ENCODE peak calls at places on chromosomes 5 and 9, in five cellular contexts. I is neural crest cell, S is cardiac fibroblast, R is fibroblast of the aortic adventitia, Z is Calu3. W is an unnamed sample.

GRCh38 chr9:137682431-137682991 is 63.7 kb downstream of the EHMT1 start:
- DNase-seq in I (no peak), R (no peak), Z (no peak), S (no peak), W (no peak)

GRCh38 chr5:133882107-133882695 is 86.2 kb downstream of the C5orf15 start:
- DNase-seq in Z (no peak), I (no peak), R (no peak), S (no peak), W (no peak)

GRCh38 chr5:157051604-157052245 is 7.2 kb downstream of the HAVCR1 start:
- DNase-seq in S (no peak), Z (no peak), I (no peak), R (no peak), W (no peak)

GRCh38 chr5:142506756-142507155 is 179.1 kb downstream of the FGF1 start:
- DNase-seq in I (no peak), Z (no peak), S (peak), R (peak), W (no peak)

GRCh38 chr9:107102011-107102410 is 181.1 kb upstream of the RAD23B start:
- DNase-seq in S (no peak), R (no peak), I (no peak), Z (no peak), W (no peak)

GRCh38 chr5:135447298-135447929 is at the start of gene DCANP1:
- DNase-seq in I (no peak), R (no peak), Z (no peak), S (no peak), W (no peak)

GRCh38 chr9:93683331-93684134 is 107.1 kb downstream of the PHF2 start:
- DNase-seq in I (peak), S (no peak), Z (no peak), R (no peak), W (no peak)

GRCh38 chr9:94692601-94693000 is 33.9 kb upstream of the AOPEP start:
- DNase-seq in R (no peak), Z (peak), I (no peak), S (no peak), W (no peak)

GRCh38 chr9:131423171-131423581 is 29.3 kb downstream of the PRRC2B start:
- DNase-seq in I (no peak), R (peak), S (peak), Z (peak), W (no peak)

GRCh38 chr9:99199938-99200539 is 21.7 kb downstream of the ALG2 start:
- DNase-seq in Z (no peak), S (no peak), R (no peak), I (no peak), W (no peak)

DNA sequence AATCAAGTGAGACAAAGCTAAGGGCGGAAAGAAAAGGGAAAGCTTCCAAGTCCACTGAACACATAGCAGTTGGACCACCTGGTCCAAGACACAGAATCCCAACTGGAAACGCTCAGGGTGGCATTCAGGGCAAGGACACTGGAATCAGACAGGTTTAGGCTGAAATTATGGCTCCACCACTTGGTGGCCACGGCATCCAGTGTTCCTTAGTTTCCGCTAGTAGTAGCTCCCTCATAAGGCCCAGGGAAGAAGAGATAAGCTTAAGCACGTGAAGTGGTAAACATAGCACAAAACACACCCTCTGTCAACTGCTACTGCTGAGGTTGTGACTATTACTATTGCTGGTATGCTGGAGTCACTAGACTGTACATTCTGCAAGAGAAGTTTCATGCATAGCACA is 209.4 kb downstream of the GLIS3 start:
- DNase-seq in I (no peak), R (no peak), Z (no peak), S (no peak), W (no peak)
- TF ChIP-seq CTCF in I (no peak), R (no peak), Z (no peak), S (no peak), W (no peak)

GRCh38 chr5:78360674-78361225 is 333 bp downstream of the SCAMP1 start:
- DNase-seq in Z (peak), R (no peak), I (peak), S (no peak), W (peak)
- TF ChIP-seq CTCF in Z (no peak), R (no peak), I (no peak), S (no peak), W (no peak)

GRCh38 chr5:30034870-30035269 is 1158.6 kb upstream of the CDH6 start:
- DNase-seq in Z (no peak), I (no peak), S (no peak), R (no peak), W (no peak)
- TF ChIP-seq CTCF in Z (no peak), I (no peak), S (no peak), R (no peak), W (no peak)

GRCh38 chr9:110006657-110007056 is 201.3 kb downstream of the C9orf152 start:
- DNase-seq in R (no peak), Z (no peak), S (no peak), I (no peak), W (no peak)
- TF ChIP-seq CTCF in R (peak), Z (no peak), S (no peak), I (no peak), W (no peak)

DNA sequence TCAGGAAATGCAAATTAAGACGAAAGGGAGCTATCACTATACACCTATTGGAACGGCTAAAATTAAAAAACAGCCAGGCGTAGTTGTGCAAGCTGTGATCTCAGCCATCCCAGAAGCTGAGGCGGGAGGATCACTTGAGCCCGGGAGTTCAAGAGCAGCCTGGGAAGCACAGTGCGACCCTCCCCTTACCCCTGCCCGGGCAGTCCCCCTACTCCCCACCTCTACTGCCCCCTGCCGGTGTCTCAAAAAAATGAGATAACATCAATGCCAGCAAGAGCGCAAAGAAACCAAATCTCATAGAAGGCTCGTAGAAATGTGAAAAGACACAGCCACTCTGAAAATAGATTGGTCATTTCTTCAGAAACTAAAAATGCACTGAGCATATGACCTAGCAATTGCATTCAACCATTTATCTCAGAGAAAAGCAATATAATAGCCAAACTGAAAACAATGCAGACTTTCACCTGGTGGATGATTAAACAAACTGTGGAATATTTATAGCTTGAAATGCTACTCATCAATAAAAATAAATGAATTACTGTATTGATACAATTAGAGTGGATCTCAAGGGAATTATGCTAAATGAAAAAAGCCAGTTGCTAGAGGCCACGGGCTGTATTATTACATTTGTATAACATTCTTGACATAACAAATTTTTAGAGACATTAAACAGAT is 20.6 kb downstream of the OR2V2 start:
- DNase-seq in S (no peak), I (peak), Z (peak), R (no peak), W (peak)
- TF ChIP-seq CTCF in S (peak), I (peak), Z (peak), R (peak), W (peak)

GRCh38 chr5:179530069-179530998 is 20.0 kb upstream of the RUFY1 start:
- DNase-seq in S (peak), I (peak), Z (no peak), R (no peak), W (peak)
- TF ChIP-seq CTCF in S (peak), I (no peak), Z (no peak), R (peak), W (peak)

DNA sequence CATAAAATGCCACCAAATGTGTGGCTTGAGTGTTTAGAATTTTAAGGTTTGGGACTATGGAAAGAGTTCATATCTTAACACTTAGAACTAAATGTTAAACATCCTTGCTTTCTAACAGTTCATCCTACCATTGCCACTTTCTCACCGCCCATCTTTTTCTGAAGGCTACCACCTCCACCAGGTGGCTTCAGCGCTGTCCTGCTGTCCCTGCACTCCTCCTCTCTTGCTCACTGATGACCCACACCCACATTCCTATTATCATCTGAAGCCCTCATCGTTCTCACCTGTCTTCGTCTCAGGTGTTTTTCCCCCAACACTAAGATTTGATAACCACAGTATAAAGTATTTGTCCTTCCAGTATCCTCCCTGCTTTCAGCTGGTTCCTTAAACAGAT is 7.4 kb downstream of the MEGF10 start:
- DNase-seq in Z (no peak), S (no peak), I (no peak), R (no peak), W (no peak)
- TF ChIP-seq CTCF in Z (no peak), S (no peak), I (no peak), R (no peak), W (no peak)

GRCh38 chr5:108625654-108626053 is 122.0 kb upstream of the FER start:
- DNase-seq in I (no peak), Z (no peak), S (no peak), R (no peak), W (no peak)

GRCh38 chr5:108619815-108620214 is 127.9 kb upstream of the FER start:
- DNase-seq in I (no peak), S (no peak), Z (no peak), R (no peak), W (no peak)

GRCh38 chr5:108629779-108630178 is 117.9 kb upstream of the FER start:
- DNase-seq in Z (no peak), R (no peak), I (no peak), S (no peak), W (no peak)

GRCh38 chr5:108620516-108620915 is 127.2 kb upstream of the FER start:
- DNase-seq in S (no peak), I (no peak), Z (no peak), R (no peak), W (no peak)

GRCh38 chr5:108623826-108624225 is 123.9 kb upstream of the FER start:
- DNase-seq in R (no peak), Z (no peak), I (no peak), S (no peak), W (no peak)
- TF ChIP-seq CTCF in R (no peak), Z (no peak), I (no peak), S (no peak), W (no peak)

GRCh38 chr9:74771262-74771585 is 116.5 kb downstream of the TRPM6 start:
- DNase-seq in S (no peak), R (no peak), I (no peak), Z (no peak), W (no peak)
- TF ChIP-seq CTCF in S (no peak), R (no peak), I (peak), Z (no peak), W (no peak)

W was measured in GM13977.